ENCODE peak calls at places on chromosomes 1 and 21, in eight cellular contexts. Z is sigmoid colon, Y is fibroblast of the aortic adventitia, X is GM23248, P is heart left ventricle, G is aorta, V is SJSA1, O is HFF-Myc. H is an unnamed sample.

GRCh38 chr21:33650929-33651505 is 8.7 kb downstream of the ITSN1 start:
- DNase-seq in Y (no peak), O (no peak), V (no peak), P (no peak), X (no peak), Z (no peak), G (no peak), H (no peak)

GRCh38 chr1:84698151-84698651 is 7.9 kb upstream of the SSX2IP start:
- DNase-seq in V (no peak), X (peak), P (no peak), G (no peak), Y (peak), Z (no peak), O (peak), H (peak)

GRCh38 chr1:28129150-28129549 is 40.7 kb upstream of the EYA3 start:
- DNase-seq in G (no peak), V (no peak), Y (peak), X (peak), O (no peak), Z (no peak), P (no peak), H (peak)

GRCh38 chr1:70043806-70044205 is 161.6 kb downstream of the LRRC40 start:
- DNase-seq in X (peak), V (peak), P (no peak), Z (no peak), O (peak), G (no peak), Y (peak), H (peak)

GRCh38 chr1:31596737-31597097 is 20.4 kb downstream of the TINAGL1 start:
- DNase-seq in Y (no peak), O (no peak), P (no peak), G (no peak), X (no peak), Z (no peak), V (no peak), H (no peak)

GRCh38 chr1:167457936-167458584 is 60.3 kb downstream of the CD247 start:
- DNase-seq in O (no peak), X (no peak), G (no peak), Y (no peak), Z (peak), V (no peak), P (no peak), H (no peak)

GRCh38 chr1:51517361-51518032 is 1.6 kb downstream of the EPS15 start:
- DNase-seq in G (no peak), V (no peak), Z (no peak), O (no peak), Y (peak), P (no peak), X (peak), H (peak)

GRCh38 chr1:198829948-198830347 is 191.1 kb downstream of the PTPRC start:
- DNase-seq in G (no peak), O (no peak), X (peak), V (no peak), Z (no peak), P (no peak), Y (peak), H (peak)

GRCh38 chr1:30706528-30706927 is 16.9 kb downstream of the MATN1 start:
- DNase-seq in V (no peak), O (no peak), G (peak), P (no peak), Z (peak), X (peak), Y (peak), H (peak)

GRCh38 chr1:223732993-223733798 is 20.9 kb downstream of the CAPN2 start:
- DNase-seq in O (no peak), Z (no peak), Y (no peak), V (no peak), P (peak), X (no peak), G (no peak), H (no peak)

GRCh38 chr1:174989540-174990181 is 10.1 kb upstream of the CACYBP start:
- DNase-seq in O (no peak), V (peak), P (no peak), G (no peak), Y (no peak), X (peak), Z (no peak), H (no peak)

GRCh38 chr1:99850458-99850974 is 355 bp downstream of the AGL start:
- DNase-seq in O (no peak), G (no peak), X (peak), Y (peak), V (no peak), P (no peak), Z (no peak), H (no peak)

GRCh38 chr1:187696092-187696491 is 867.3 kb downstream of the PLA2G4A start:
- DNase-seq in O (no peak), P (no peak), Z (no peak), G (no peak), X (peak), Y (no peak), V (no peak), H (no peak)

GRCh38 chr1:35575401-35575958 is 2.4 kb downstream of the TFAP2E start:
- DNase-seq in V (no peak), O (no peak), G (no peak), X (no peak), Z (no peak), P (no peak), Y (no peak), H (no peak)

GRCh38 chr1:11364170-11364569 is 91.2 kb downstream of the UBIAD1 start:
- DNase-seq in X (no peak), Y (no peak), V (no peak), G (no peak), Z (no peak), P (no peak), O (no peak), H (peak)

GRCh38 chr1:232684331-232685105 is 54.6 kb upstream of the SIPA1L2 start:
- DNase-seq in X (peak), G (no peak), V (no peak), Z (no peak), Y (no peak), O (no peak), P (no peak), H (peak)

GRCh38 chr1:206808615-206809014 is 36.3 kb upstream of the IL10 start:
- DNase-seq in O (no peak), Z (no peak), P (no peak), Y (peak), G (no peak), V (no peak), X (peak), H (peak)

GRCh38 chr1:150696590-150696989 is 364 bp downstream of the GOLPH3L start:
- DNase-seq in Y (peak), Z (no peak), P (no peak), O (no peak), V (no peak), G (no peak), X (peak), H (peak)

GRCh38 chr21:46661211-46661625 is 25.7 kb downstream of the PRMT2 start:
- DNase-seq in Z (peak), Y (peak), G (peak), V (peak), P (peak), O (peak), X (peak), H (peak)

GRCh38 chr1:32052887-32053286 is 19.9 kb upstream of the TMEM39B start:
- DNase-seq in P (no peak), G (no peak), V (no peak), X (peak), Z (no peak), O (no peak), Y (no peak), H (peak)

GRCh38 chr1:150473659-150474058 is 13.6 kb upstream of the TARS2 start:
- DNase-seq in V (no peak), G (no peak), Y (no peak), P (peak), Z (peak), O (no peak), X (no peak), H (no peak)

GRCh38 chr1:238023137-238023536 is 132.4 kb upstream of the ZP4 start:
- DNase-seq in P (no peak), V (no peak), O (no peak), X (no peak), G (no peak), Y (no peak), Z (no peak), H (no peak)
- H3K4me3 ChIP-seq in P (no peak), V (no peak), O (no peak), X (no peak), G (no peak), Y (no peak), Z (no peak), H (no peak)

GRCh38 chr1:186066411-186066810 is 308.6 kb downstream of the TPR start:
- DNase-seq in G (no peak), X (no peak), P (no peak), Y (no peak), O (no peak), Z (no peak), V (no peak), H (no peak)

GRCh38 chr1:186059752-186060151 is 315.3 kb downstream of the TPR start:
- DNase-seq in P (no peak), Y (no peak), V (no peak), X (peak), O (no peak), G (no peak), Z (no peak), H (peak)

GRCh38 chr1:186060226-186060625 is 314.8 kb downstream of the TPR start:
- DNase-seq in Z (no peak), P (no peak), V (no peak), X (no peak), Y (no peak), G (no peak), O (no peak), H (no peak)

GRCh38 chr1:186059311-186059710 is 315.7 kb downstream of the TPR start:
- DNase-seq in Z (no peak), G (no peak), Y (peak), O (peak), P (no peak), X (peak), V (no peak), H (peak)

GRCh38 chr1:186063091-186063657 is 311.9 kb downstream of the TPR start:
- DNase-seq in Y (no peak), V (no peak), X (no peak), P (no peak), O (no peak), G (no peak), Z (no peak), H (no peak)
- H3K4me3 ChIP-seq in Y (no peak), V (no peak), X (no peak), P (no peak), O (no peak), G (no peak), Z (no peak), H (no peak)

GRCh38 chr1:182698977-182699672 is 14.7 kb upstream of the RGS8 start:
- DNase-seq in P (no peak), O (no peak), V (no peak), Y (peak), X (no peak), G (peak), Z (no peak), H (no peak)
- H3K4me3 ChIP-seq in P (no peak), O (no peak), V (no peak), Y (no peak), X (no peak), G (no peak), Z (no peak), H (no peak)

DNA sequence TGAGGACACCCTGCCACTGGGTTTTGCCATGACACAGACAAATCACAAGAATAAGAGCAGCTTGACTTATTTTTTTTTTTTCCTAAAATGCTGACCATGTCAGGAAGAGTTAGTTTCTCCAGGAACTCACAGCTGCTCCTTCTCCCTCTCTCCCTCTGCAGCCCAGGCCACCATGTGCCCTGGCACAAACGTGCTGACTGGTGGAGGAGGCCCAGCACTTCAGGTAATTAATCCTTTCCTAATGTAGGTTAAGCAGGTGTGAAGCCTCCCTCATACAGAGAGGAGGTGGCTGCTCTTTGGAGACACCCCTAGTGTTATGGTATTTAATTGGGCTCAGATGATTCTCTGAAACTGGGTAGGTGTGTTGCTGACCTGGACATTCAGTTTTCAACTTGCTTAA is 129.8 kb upstream of the USH2A start:
- DNase-seq in Z (no peak), X (no peak), G (no peak), P (no peak), Y (no peak), V (no peak), O (no peak), H (no peak)
- H3K4me3 ChIP-seq in Z (no peak), X (no peak), G (no peak), P (no peak), Y (no peak), V (no peak), O (no peak), H (no peak)

DNA sequence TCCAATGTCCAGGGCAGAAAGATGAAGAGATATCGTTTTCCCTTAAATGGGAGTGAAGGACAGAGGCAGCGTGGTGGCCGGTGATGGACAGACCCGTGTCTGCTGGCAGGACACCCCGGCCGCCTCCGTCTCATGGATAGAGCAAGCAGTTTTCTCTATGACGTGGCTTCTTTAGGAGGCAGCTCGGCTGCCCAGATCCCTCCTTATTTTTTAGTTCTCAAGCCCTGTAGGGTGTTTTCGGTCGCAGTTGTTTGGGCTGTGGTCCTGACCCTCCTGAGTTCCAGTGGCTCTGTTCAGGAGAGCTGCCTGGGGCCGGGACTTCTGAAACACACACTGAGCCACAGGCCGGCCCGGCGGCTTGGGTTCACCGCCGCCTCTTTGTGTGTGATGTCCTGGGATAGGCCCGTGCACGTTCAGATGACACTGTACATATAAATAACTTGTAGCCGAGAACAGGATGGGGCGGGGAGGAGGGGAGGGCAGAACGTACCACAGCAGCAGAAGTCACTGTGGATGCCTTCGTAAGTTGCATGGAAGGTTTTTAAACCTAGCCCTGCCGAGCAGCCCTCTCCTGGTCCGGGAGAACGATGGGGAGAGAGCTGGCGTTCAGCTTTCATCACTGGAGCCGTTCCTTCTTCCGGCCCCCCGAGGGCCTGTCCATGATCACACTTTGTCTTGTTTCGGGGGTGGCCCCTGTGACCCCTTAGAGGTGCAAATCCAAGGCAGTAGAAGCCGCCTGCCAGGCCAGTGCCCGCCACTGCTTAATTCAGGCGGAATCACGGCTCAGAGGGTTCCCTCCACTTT is 65.2 kb downstream of the SIK1 start:
- DNase-seq in G (peak), P (peak), Y (no peak), X (peak), V (no peak), Z (peak), O (peak), H (peak)
- H3K4me3 ChIP-seq in G (no peak), P (peak), Y (no peak), X (peak), V (no peak), Z (no peak), O (peak), H (no peak)